ENCODE peak calls at places on chromosomes 6 and 20, in five cellular contexts. F is psoas muscle; H is midbrain; E is stimulated activated CD8-positive, alpha-beta memory T cell treated with anti-CD3 and anti-CD28 coated beads, Interleukin-4, amount 100 ng/mL, for 4 hours; T is COR-L47. A is an unnamed sample.

GRCh38 chr6:16700202-16700997 is 60.9 kb downstream of the ATXN1 start:
- DNase-seq in F (no peak), H (peak), E (no peak), T (no peak), A (no peak)

GRCh38 chr6:74931567-74931966 is 274.3 kb downstream of the COL12A1 start:
- DNase-seq in F (no peak), H (no peak), E (no peak), T (no peak), A (peak)

GRCh38 chr20:50572922-50573777 is 63.0 kb downstream of the PTPN1 start:
- DNase-seq in F (peak), H (peak), E (no peak), T (peak), A (peak)

GRCh38 chr6:12449447-12449846 is 159.3 kb downstream of the EDN1 start:
- DNase-seq in F (no peak), H (no peak), E (no peak), T (no peak), A (no peak)

GRCh38 chr6:165676435-165677068 is 13.5 kb upstream of the PDE10A start:
- DNase-seq in F (no peak), H (no peak), E (no peak), T (no peak), A (no peak)

GRCh38 chr6:93964296-93964695 is 544.9 kb upstream of the EPHA7 start:
- DNase-seq in F (no peak), H (no peak), E (no peak), T (no peak), A (no peak)

GRCh38 chr6:105793132-105793531 is 293.0 kb upstream of the PRDM1 start:
- DNase-seq in F (no peak), H (peak), E (no peak), T (no peak), A (no peak)

GRCh38 chr6:144882425-144882824 is 597.3 kb downstream of the UTRN start:
- DNase-seq in F (no peak), H (no peak), E (no peak), T (no peak), A (no peak)

GRCh38 chr6:20565291-20565690 is 31.0 kb downstream of the CDKAL1 start:
- DNase-seq in F (no peak), H (no peak), E (no peak), T (no peak), A (no peak)

GRCh38 chr6:32397252-32397920 is 9.6 kb downstream of the BTNL2 start:
- DNase-seq in F (no peak), H (no peak), E (no peak), T (no peak), A (no peak)

GRCh38 chr6:36636283-36636682 is 42.1 kb downstream of the SRSF3 start:
- DNase-seq in F (no peak), H (no peak), E (no peak), T (no peak), A (no peak)

GRCh38 chr6:155850408-155850841 is 394.8 kb upstream of the NOX3 start:
- DNase-seq in F (no peak), H (no peak), E (no peak), T (no peak), A (no peak)

GRCh38 chr6:23077797-23078196 is 508.4 kb downstream of the HDGFL1 start:
- DNase-seq in F (no peak), H (no peak), E (no peak), T (no peak), A (no peak)

GRCh38 chr20:30487947-30488926 is 769.2 kb upstream of the DEFB115 start:
- DNase-seq in F (no peak), H (no peak), E (no peak), T (no peak), A (no peak)

GRCh38 chr6:161486326-161486725 is 212.5 kb upstream of the AGPAT4 start:
- DNase-seq in F (peak), H (no peak), E (no peak), T (no peak), A (no peak)

GRCh38 chr6:157328108-157328692 is 4.9 kb upstream of the TMEM242 start:
- DNase-seq in F (no peak), H (no peak), E (no peak), T (no peak), A (no peak)

GRCh38 chr6:56699066-56699654 is 56.5 kb upstream of the DST start:
- DNase-seq in F (no peak), H (peak), E (no peak), T (peak), A (no peak)

GRCh38 chr20:15012551-15012950 is 675.1 kb upstream of the FLRT3 start:
- DNase-seq in F (no peak), H (no peak), E (no peak), T (peak), A (no peak)

GRCh38 chr6:83250235-83250634 is 57.1 kb downstream of the RWDD2A start:
- DNase-seq in F (no peak), H (no peak), E (no peak), T (no peak), A (no peak)

GRCh38 chr6:139230421-139230840 is 61.4 kb downstream of the TXLNB start:
- DNase-seq in F (no peak), H (no peak), E (no peak), T (peak), A (peak)

GRCh38 chr20:9019833-9020232 is 49.1 kb upstream of the PLCB4 start:
- DNase-seq in F (no peak), H (no peak), E (no peak), T (no peak), A (no peak)

GRCh38 chr6:39411465-39411864 is 89.0 kb upstream of the KCNK16 start:
- DNase-seq in F (no peak), H (no peak), E (no peak), T (no peak), A (no peak)

GRCh38 chr6:154989457-154989856 is 5.7 kb upstream of the TIAM2 start:
- DNase-seq in F (no peak), H (peak), E (no peak), T (no peak), A (no peak)